ENCODE peak calls at places on chromosome 4, in seven cellular contexts. H, Z, L, M, K, Q and F are unnamed samples.

GRCh38 chr4:163949976-163950601 is 455.6 kb downstream of the TMA16 start:
- DNase-seq in H (no peak), Z (no peak), L (no peak), M (no peak), K (no peak), Q (peak), F (no peak)

GRCh38 chr4:2858451-2859217 is 15.0 kb downstream of the ADD1 start:
- DNase-seq in H (no peak), Z (peak), L (no peak), M (peak), K (no peak), Q (no peak), F (no peak)

GRCh38 chr4:80587861-80588385 is 252.4 kb downstream of the CFAP299 start:
- DNase-seq in H (no peak), Z (no peak), L (no peak), M (no peak), K (no peak), Q (no peak), F (no peak)

GRCh38 chr4:960140-960735 is 13.1 kb downstream of the DGKQ start:
- DNase-seq in H (peak), Z (no peak), L (no peak), M (no peak), K (no peak), Q (peak), F (no peak)

GRCh38 chr4:77169496-77169895 is 12.5 kb downstream of the CCNG2 start:
- DNase-seq in H (no peak), Z (peak), L (no peak), M (no peak), K (no peak), Q (no peak), F (no peak)

GRCh38 chr4:95023110-95023509 is 265.4 kb downstream of the BMPR1B start:
- DNase-seq in H (no peak), Z (peak), L (no peak), M (no peak), K (no peak), Q (no peak), F (no peak)

GRCh38 chr4:2795558-2796260 is 2.8 kb downstream of the SH3BP2 start:
- DNase-seq in H (no peak), Z (no peak), L (peak), M (no peak), K (peak), Q (peak), F (no peak)

GRCh38 chr4:128353791-128354190 is 66.2 kb upstream of the PGRMC2 start:
- DNase-seq in H (no peak), Z (peak), L (no peak), M (no peak), K (no peak), Q (no peak), F (no peak)

GRCh38 chr4:33886356-33886755 is 2358.0 kb downstream of the ARAP2 start:
- DNase-seq in H (no peak), Z (no peak), L (peak), M (no peak), K (no peak), Q (no peak), F (no peak)

GRCh38 chr4:74805601-74806000 is 11.3 kb upstream of the BTC start:
- DNase-seq in H (no peak), Z (peak), L (no peak), M (no peak), K (no peak), Q (no peak), F (no peak)

GRCh38 chr4:1244978-1245471 is 3.9 kb downstream of the CTBP1 start:
- DNase-seq in H (no peak), Z (no peak), L (no peak), M (peak), K (peak), Q (no peak), F (no peak)

GRCh38 chr4:179415842-179416223 is 1973.6 kb upstream of the AGA start:
- DNase-seq in H (no peak), Z (peak), L (no peak), M (no peak), K (no peak), Q (no peak), F (no peak)

GRCh38 chr4:69650872-69651271 is 2.2 kb downstream of the UGT2A1 start:
- DNase-seq in H (no peak), Z (no peak), L (no peak), M (no peak), K (no peak), Q (no peak), F (no peak)

GRCh38 chr4:76709454-76709853 is 188.5 kb downstream of the SOWAHB start:
- DNase-seq in H (no peak), Z (peak), L (peak), M (no peak), K (no peak), Q (no peak), F (no peak)

GRCh38 chr4:150316332-150317205 is 238.3 kb downstream of the DCLK2 start:
- DNase-seq in H (no peak), Z (peak), L (no peak), M (no peak), K (no peak), Q (no peak), F (no peak)

GRCh38 chr4:82510216-82510615 is 51.6 kb downstream of the TMEM150C start:
- DNase-seq in H (no peak), Z (no peak), L (no peak), M (no peak), K (no peak), Q (no peak), F (no peak)

GRCh38 chr4:3872834-3873313 is 106.7 kb downstream of the ADRA2C start:
- DNase-seq in H (no peak), Z (no peak), L (no peak), M (no peak), K (no peak), Q (no peak), F (no peak)

GRCh38 chr4:86948276-86948675 is 13.5 kb downstream of the AFF1 start:
- DNase-seq in H (no peak), Z (no peak), L (no peak), M (no peak), K (no peak), Q (no peak), F (no peak)

GRCh38 chr4:187321741-187322140 is 598.1 kb upstream of the FAT1 start:
- DNase-seq in H (no peak), Z (no peak), L (no peak), M (no peak), K (no peak), Q (no peak), F (no peak)

GRCh38 chr4:141020801-141021261 is 112.4 kb downstream of the RNF150 start:
- DNase-seq in H (no peak), Z (peak), L (no peak), M (no peak), K (no peak), Q (no peak), F (no peak)

GRCh38 chr4:173333658-173334084 is 487 bp downstream of the HMGB2 start:
- DNase-seq in H (peak), Z (peak), L (peak), M (peak), K (peak), Q (peak), F (peak)

GRCh38 chr4:106370214-106370613 is 1.6 kb upstream of the GIMD1 start:
- DNase-seq in H (no peak), Z (no peak), L (no peak), M (no peak), K (no peak), Q (no peak), F (no peak)

GRCh38 chr4:143713556-143714289 is 13.2 kb upstream of the FREM3 start:
- DNase-seq in H (no peak), Z (no peak), L (no peak), M (no peak), K (no peak), Q (no peak), F (no peak)
- H3K4me3 ChIP-seq in H (no peak), Z (no peak), L (no peak), M (no peak), K (no peak), Q (no peak), F (no peak)

DNA sequence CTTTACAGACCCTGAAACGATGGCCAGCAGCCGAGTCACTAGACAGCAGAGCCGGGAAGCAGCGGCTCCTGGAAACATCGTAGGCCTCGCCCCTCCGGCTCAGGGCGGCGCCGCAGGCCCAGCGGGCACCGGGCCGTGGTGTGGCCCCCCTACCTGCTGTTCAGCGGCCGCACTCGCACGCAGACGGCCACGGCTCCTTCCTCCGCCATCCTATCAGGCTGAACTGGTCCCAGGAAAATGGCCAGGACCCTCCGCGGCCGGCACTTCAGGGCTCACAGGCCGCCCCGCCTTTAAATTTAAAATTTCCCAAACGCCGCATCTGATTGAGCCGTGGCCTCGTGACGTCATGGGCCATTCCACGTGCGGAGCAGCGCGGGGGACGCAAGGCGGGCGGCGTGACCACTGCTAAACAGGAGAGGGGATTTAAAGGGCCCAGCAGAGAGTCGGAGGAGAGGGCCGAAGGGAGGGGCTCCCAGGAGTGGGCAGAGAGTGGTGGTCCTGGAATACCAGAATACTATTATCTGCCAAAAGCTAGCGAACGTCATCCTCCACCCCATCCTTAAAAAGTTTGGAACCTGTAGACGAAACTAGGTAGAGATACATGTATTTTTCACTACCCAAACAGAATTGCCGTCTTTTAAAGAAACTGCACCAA is at the start of gene CENPE:
- DNase-seq in H (peak), Z (peak), L (peak), M (peak), K (peak), Q (peak), F (peak)
- TF ChIP-seq POLR2A in H (no peak), Z (no peak), L (no peak), M (peak), K (no peak), Q (no peak), F (peak)

GRCh38 chr4:13427599-13428325 is 56.4 kb downstream of the RAB28 start:
- DNase-seq in H (no peak), Z (peak), L (no peak), M (no peak), K (no peak), Q (no peak), F (peak)
- H3K27ac ChIP-seq in H (no peak), Z (no peak), L (no peak), M (no peak), K (no peak), Q (no peak), F (peak)

GRCh38 chr4:10020871-10021676 is at the start of gene SLC2A9:
- DNase-seq in H (no peak), Z (no peak), L (peak), M (no peak), K (no peak), Q (peak), F (peak)
- H3K4me3 ChIP-seq in H (no peak), Z (no peak), L (no peak), M (no peak), K (no peak), Q (no peak), F (peak)

GRCh38 chr4:65671402-65671801 is 1.1 kb upstream of the EPHA5 start:
- DNase-seq in H (no peak), Z (no peak), L (no peak), M (no peak), K (no peak), Q (no peak), F (no peak)

GRCh38 chr4:65668201-65669007 is 1.9 kb downstream of the EPHA5 start:
- DNase-seq in H (no peak), Z (no peak), L (peak), M (no peak), K (peak), Q (peak), F (peak)

GRCh38 chr4:65669981-65670330 is 333 bp downstream of the EPHA5 start:
- DNase-seq in H (no peak), Z (no peak), L (no peak), M (no peak), K (no peak), Q (no peak), F (no peak)

GRCh38 chr4:65669008-65669971 is 999 bp downstream of the EPHA5 start:
- DNase-seq in H (no peak), Z (no peak), L (peak), M (no peak), K (peak), Q (peak), F (no peak)

GRCh38 chr4:65670331-65671031 is at the start of gene EPHA5:
- DNase-seq in H (peak), Z (peak), L (peak), M (no peak), K (peak), Q (peak), F (peak)
- TF ChIP-seq POLR2A in H (no peak), Z (no peak), L (no peak), M (no peak), K (peak), Q (no peak), F (no peak)

DNA sequence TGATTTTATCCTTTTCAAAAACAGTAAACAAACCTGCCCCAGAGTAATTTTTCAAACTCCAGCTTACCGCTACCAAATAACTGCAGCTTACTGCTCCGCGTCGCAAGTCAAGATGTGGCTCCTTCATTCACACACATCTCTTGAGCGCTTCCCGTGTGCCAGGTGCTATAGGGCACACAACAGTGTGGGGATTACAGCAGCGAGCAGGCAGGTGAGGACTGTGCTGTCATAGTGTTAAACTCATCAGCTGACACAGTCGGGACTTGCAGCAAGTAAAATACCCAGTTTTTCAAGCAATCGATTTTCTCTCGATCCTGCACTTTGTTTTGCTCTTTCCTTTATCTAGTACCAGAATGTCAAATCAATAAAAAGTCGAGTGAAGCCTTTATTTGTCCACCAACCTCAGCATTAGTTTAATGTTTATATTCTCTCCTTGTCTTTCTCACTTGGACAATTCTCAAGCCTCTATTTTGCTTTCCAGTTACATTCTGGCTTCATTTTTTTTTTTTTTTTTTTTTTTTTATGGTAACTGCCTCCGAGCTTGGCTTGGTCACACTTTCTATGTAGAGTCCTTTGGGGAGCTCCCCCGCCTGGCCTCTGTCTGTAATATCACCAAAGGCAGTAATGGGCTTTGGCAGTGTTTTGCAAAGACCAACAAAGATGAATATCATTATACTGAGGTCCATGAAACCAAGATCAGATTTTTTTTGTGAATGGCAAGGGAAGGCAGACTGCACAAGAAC is 8.3 kb upstream of the ASB5 start:
- DNase-seq in H (peak), Z (peak), L (peak), M (peak), K (peak), Q (peak), F (peak)
- H3K27ac ChIP-seq in H (no peak), Z (peak), L (no peak), M (no peak), K (no peak), Q (peak), F (peak)

GRCh38 chr4:138407329-138407728 is 165.2 kb upstream of the SLC7A11 start:
- DNase-seq in H (no peak), Z (no peak), L (no peak), M (no peak), K (no peak), Q (no peak), F (no peak)
- H3K4me3 ChIP-seq in H (no peak), Z (no peak), L (no peak), M (no peak), K (no peak), Q (no peak), F (no peak)